ENCODE peak calls at places on chromosomes 2 and 18, in five cellular contexts. One of them, this sample, is unnamed.

GRCh38 chr2:128715360-128715759 is 396.7 kb upstream of the HS6ST1 start:
- DNase-seq in NCI-H146: no peak
- DNase-seq in NT2/D1: no peak
- DNase-seq in activated CD8-positive, alpha-beta memory T cell treated with anti-CD3 and anti-CD28 coated beads, Interleukin-2, amount 10 ng/mL, durations not matched to agents 7 days and 5 days: no peak
- DNase-seq in T follicular helper cell: no peak
- DNase-seq in this sample: no peak

GRCh38 chr2:190982263-190983034 is 31.5 kb downstream of the STAT1 start:
- DNase-seq in activated CD8-positive, alpha-beta memory T cell treated with anti-CD3 and anti-CD28 coated beads, Interleukin-2, amount 10 ng/mL, durations not matched to agents 7 days and 5 days: no peak
- DNase-seq in T follicular helper cell: no peak
- DNase-seq in NT2/D1: no peak
- DNase-seq in NCI-H146: no peak
- DNase-seq in this sample: no peak

GRCh38 chr2:76640905-76641304 is 881.3 kb downstream of the LRRTM4 start:
- DNase-seq in activated CD8-positive, alpha-beta memory T cell treated with anti-CD3 and anti-CD28 coated beads, Interleukin-2, amount 10 ng/mL, durations not matched to agents 7 days and 5 days: no peak
- DNase-seq in T follicular helper cell: no peak
- DNase-seq in NCI-H146: no peak
- DNase-seq in NT2/D1: no peak
- DNase-seq in this sample: no peak

GRCh38 chr2:182113334-182113733 is 127.7 kb downstream of the PPP1R1C start:
- DNase-seq in T follicular helper cell: no peak
- DNase-seq in NT2/D1: no peak
- DNase-seq in NCI-H146: no peak
- DNase-seq in activated CD8-positive, alpha-beta memory T cell treated with anti-CD3 and anti-CD28 coated beads, Interleukin-2, amount 10 ng/mL, durations not matched to agents 7 days and 5 days: no peak
- DNase-seq in this sample: no peak

GRCh38 chr18:70394672-70395071 is 105.8 kb downstream of the SOCS6 start:
- DNase-seq in T follicular helper cell: no peak
- DNase-seq in activated CD8-positive, alpha-beta memory T cell treated with anti-CD3 and anti-CD28 coated beads, Interleukin-2, amount 10 ng/mL, durations not matched to agents 7 days and 5 days: no peak
- DNase-seq in NCI-H146: no peak
- DNase-seq in NT2/D1: no peak
- DNase-seq in this sample: no peak

GRCh38 chr2:41934323-41935003 is 113.4 kb upstream of the PKDCC start:
- DNase-seq in activated CD8-positive, alpha-beta memory T cell treated with anti-CD3 and anti-CD28 coated beads, Interleukin-2, amount 10 ng/mL, durations not matched to agents 7 days and 5 days: no peak
- DNase-seq in T follicular helper cell: no peak
- DNase-seq in NT2/D1: no peak
- DNase-seq in NCI-H146: no peak
- DNase-seq in this sample: no peak

GRCh38 chr2:136281281-136282117 is 163.6 kb upstream of the CXCR4 start:
- DNase-seq in NT2/D1: no peak
- DNase-seq in activated CD8-positive, alpha-beta memory T cell treated with anti-CD3 and anti-CD28 coated beads, Interleukin-2, amount 10 ng/mL, durations not matched to agents 7 days and 5 days: peak
- DNase-seq in T follicular helper cell: peak
- DNase-seq in NCI-H146: no peak
- DNase-seq in this sample: no peak

GRCh38 chr2:236172866-236173733 is 4.9 kb upstream of the GBX2 start:
- DNase-seq in T follicular helper cell: no peak
- DNase-seq in NCI-H146: no peak
- DNase-seq in NT2/D1: no peak
- DNase-seq in activated CD8-positive, alpha-beta memory T cell treated with anti-CD3 and anti-CD28 coated beads, Interleukin-2, amount 10 ng/mL, durations not matched to agents 7 days and 5 days: no peak
- DNase-seq in this sample: no peak